ENCODE peak calls at places on chromosomes 6 and 20, in four cellular contexts. Z is Peyer's patch; R is GM06990; F is CD4-positive, alpha-beta memory T cell. B is an unnamed sample.

GRCh38 chr20:34312544-34313217 is 9.5 kb upstream of the AHCY start:
- DNase-seq in Z (peak), F (peak), R (peak), B (peak)

GRCh38 chr6:109298605-109299004 is 83.7 kb downstream of the CD164 start:
- DNase-seq in R (no peak), Z (no peak), F (no peak), B (no peak)

GRCh38 chr20:33474097-33474846 is 15.6 kb upstream of the CBFA2T2 start:
- DNase-seq in F (no peak), Z (no peak), R (no peak), B (no peak)

GRCh38 chr6:156809034-156809433 is 31.9 kb downstream of the ARID1B start:
- DNase-seq in F (no peak), Z (peak), R (peak), B (no peak)

GRCh38 chr6:162962093-162962492 is 234.3 kb downstream of the PACRG start:
- DNase-seq in F (no peak), Z (no peak), R (no peak), B (no peak)

GRCh38 chr6:90080876-90081464 is 186.7 kb downstream of the GJA10 start:
- DNase-seq in R (peak), F (peak), Z (peak), B (peak)

GRCh38 chr20:61092199-61092598 is 159.9 kb upstream of the CDH4 start:
- DNase-seq in Z (no peak), F (no peak), R (no peak), B (no peak)

GRCh38 chr6:140779341-140779740 is 1353.4 kb upstream of the GJE1 start:
- DNase-seq in F (no peak), R (no peak), Z (no peak), B (no peak)

GRCh38 chr20:49282584-49283171 is 4.8 kb upstream of the ZNFX1 start:
- DNase-seq in R (no peak), Z (no peak), F (no peak), B (no peak)

GRCh38 chr20:49283176-49283702 is 5.4 kb upstream of the ZNFX1 start:
- DNase-seq in R (no peak), F (no peak), Z (no peak), B (no peak)

GRCh38 chr20:49280463-49281058 is 2.7 kb upstream of the ZNFX1 start:
- DNase-seq in F (no peak), R (no peak), Z (no peak), B (no peak)

GRCh38 chr20:49281059-49281912 is 3.4 kb upstream of the ZNFX1 start:
- DNase-seq in R (no peak), F (no peak), Z (no peak), B (no peak)

DNA sequence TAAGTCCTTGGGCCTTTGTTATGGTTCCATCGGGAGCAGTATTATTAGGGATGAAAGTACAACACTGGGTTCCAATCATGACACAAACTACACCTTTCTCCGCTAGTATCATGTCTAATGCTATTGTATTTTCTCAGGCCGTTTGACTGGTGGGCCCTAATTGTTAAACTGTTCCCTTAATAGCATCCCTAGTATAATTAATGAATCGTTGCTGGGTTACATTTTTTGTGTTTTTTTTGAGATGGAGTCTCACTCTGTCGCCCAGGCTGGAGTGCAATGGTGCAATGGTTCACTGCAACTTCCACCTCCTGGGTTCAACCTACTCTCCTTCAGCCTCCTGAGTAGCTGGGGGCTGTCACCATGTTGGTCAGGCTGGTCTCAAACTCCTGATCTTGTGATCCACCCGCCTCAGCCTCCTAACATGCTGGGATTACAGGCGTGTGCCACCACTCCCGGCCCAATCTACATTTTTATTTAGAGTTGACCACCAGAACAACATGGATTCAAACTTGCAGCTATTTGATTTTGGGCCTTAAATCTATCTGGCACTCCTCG is 4.1 kb upstream of the ZNFX1 start:
- DNase-seq in Z (no peak), R (no peak), F (no peak), B (no peak)
- H3K4me3 ChIP-seq in Z (no peak), R (peak), F (peak), B (peak)

GRCh38 chr6:26473758-26474438 is 16.1 kb downstream of the BTN2A1 start:
- DNase-seq in Z (peak), F (peak), R (peak), B (peak)
- H3K4me3 ChIP-seq in Z (peak), F (peak), R (peak), B (peak)

GRCh38 chr6:53939830-53940229 is 145.0 kb downstream of the LRRC1 start:
- DNase-seq in F (no peak), Z (no peak), R (no peak), B (no peak)

GRCh38 chr6:53945765-53946407 is 151.1 kb downstream of the LRRC1 start:
- DNase-seq in Z (no peak), R (no peak), F (no peak), B (no peak)

GRCh38 chr6:53944538-53944937 is 149.7 kb downstream of the LRRC1 start:
- DNase-seq in R (no peak), F (no peak), Z (no peak), B (no peak)

GRCh38 chr6:53947780-53948179 is 153.0 kb downstream of the LRRC1 start:
- DNase-seq in R (no peak), Z (no peak), F (no peak), B (no peak)

GRCh38 chr6:53943410-53943809 is 148.6 kb downstream of the LRRC1 start:
- DNase-seq in R (no peak), F (no peak), Z (no peak), B (no peak)
- H3K4me3 ChIP-seq in R (no peak), F (no peak), Z (no peak), B (no peak)

GRCh38 chr6:79602859-79603258 is 28.3 kb upstream of the SH3BGRL2 start:
- DNase-seq in Z (no peak), F (no peak), R (no peak), B (no peak)
- H3K4me3 ChIP-seq in Z (no peak), F (no peak), R (no peak), B (no peak)

GRCh38 chr6:26312096-26312463 is 52.9 kb upstream of the BTN3A2 start:
- DNase-seq in F (no peak), R (no peak), Z (no peak), B (no peak)
- H3K4me3 ChIP-seq in F (peak), R (peak), Z (peak), B (peak)

GRCh38 chr6:159044899-159045727 is at the start of gene TAGAP:
- DNase-seq in F (peak), R (peak), Z (peak), B (peak)
- H3K4me3 ChIP-seq in F (peak), R (peak), Z (peak), B (peak)

GRCh38 chr6:2110504-2110903 is 134.9 kb downstream of the GMDS start:
- DNase-seq in R (peak), F (no peak), Z (no peak), B (no peak)
- H3K4me3 ChIP-seq in R (no peak), F (no peak), Z (no peak), B (no peak)

DNA sequence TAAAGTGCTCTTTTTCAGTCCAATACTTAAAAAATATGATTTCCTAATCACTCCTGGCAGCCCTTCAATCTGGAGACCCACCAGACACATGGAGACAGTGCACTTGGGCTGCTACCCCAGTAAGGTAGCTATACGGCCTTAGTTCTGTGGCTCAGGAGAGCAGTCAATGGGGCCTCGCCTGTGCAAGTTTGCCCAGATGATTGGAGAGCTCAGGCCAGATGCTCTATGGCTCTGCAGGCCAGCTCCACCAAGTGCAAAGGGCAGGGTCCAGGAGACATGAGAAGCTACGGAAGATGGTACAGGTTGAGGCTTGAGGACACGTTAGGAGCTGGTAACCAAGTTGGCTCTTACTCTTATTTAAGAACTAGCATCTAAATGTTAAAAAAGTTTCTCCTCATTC is 30.7 kb downstream of the STK38 start:
- DNase-seq in R (no peak), F (no peak), Z (no peak), B (no peak)
- H3K4me3 ChIP-seq in R (no peak), F (no peak), Z (no peak), B (no peak)

DNA sequence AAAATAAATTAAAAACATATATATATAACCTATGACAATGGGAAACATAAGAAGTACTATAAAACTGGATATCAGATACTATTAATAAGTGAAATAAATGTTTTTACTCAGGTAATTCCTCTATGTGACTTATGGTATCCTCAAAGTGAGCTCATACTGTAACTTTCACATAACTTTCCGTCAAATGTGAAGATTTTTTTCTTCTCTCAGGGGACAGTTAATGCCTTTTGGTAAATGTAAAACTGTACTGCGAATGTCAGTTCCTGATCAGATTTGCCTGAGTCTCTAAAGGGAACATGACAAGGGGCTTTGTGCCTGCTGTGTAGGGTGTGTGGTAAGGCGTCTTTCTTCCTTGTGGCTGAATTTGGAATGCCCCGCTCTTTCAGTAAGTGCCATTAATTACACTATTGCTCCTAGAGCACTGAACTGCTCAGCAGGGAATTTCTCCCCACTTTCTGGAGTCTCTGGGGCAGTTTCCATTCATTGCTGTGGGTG is 271.8 kb downstream of the PRL start:
- DNase-seq in F (no peak), Z (no peak), R (no peak), B (no peak)
- H3K4me3 ChIP-seq in F (no peak), Z (no peak), R (peak), B (no peak)

B was measured in naive thymus-derived CD4-positive, alpha-beta T cell.